ENCODE peak calls at places on chromosomes 16 and 17, in five cellular contexts. R is stimulated activated CD8-positive, alpha-beta memory T cell treated with anti-CD3 and anti-CD28 coated beads, Interleukin-7, amount 100 ng/mL, for 1 hour; Q is stimulated activated CD4-positive, alpha-beta T cell treated with anti-CD3 and anti-CD28 coated beads, TNF-alpha, amount 100 ng/mL, for 24 hours; M is anterior cingulate cortex; G is NCI-H460. Z is an unnamed sample.

GRCh38 chr16:68668266-68668665 is 23.2 kb downstream of the CDH3 start:
- DNase-seq in Q (no peak), G (no peak), R (no peak), M (no peak), Z (no peak)

GRCh38 chr17:57463103-57463885 is 207.0 kb downstream of the MSI2 start:
- DNase-seq in R (no peak), G (no peak), Q (peak), M (no peak), Z (no peak)

GRCh38 chr16:25256821-25257503 is 683 bp downstream of the ZKSCAN2 start:
- DNase-seq in R (no peak), M (no peak), Q (no peak), G (no peak), Z (no peak)

GRCh38 chr16:30761427-30761927 is 385 bp downstream of the CFAP119 start:
- DNase-seq in M (no peak), G (no peak), Q (peak), R (no peak), Z (no peak)

GRCh38 chr16:1706386-1707192 is 594 bp downstream of the MAPK8IP3 start:
- DNase-seq in G (no peak), R (no peak), Q (peak), M (no peak), Z (no peak)

GRCh38 chr17:53719229-53719628 is 103.5 kb upstream of the KIF2B start:
- DNase-seq in G (no peak), Q (no peak), R (no peak), M (no peak), Z (no peak)

GRCh38 chr16:88995194-88995593 is 18.2 kb upstream of the CBFA2T3 start:
- DNase-seq in Q (no peak), G (no peak), M (no peak), R (no peak), Z (no peak)

GRCh38 chr16:4748682-4749411 is 14.5 kb downstream of the DNAAF8 start:
- DNase-seq in G (no peak), M (no peak), Q (no peak), R (no peak), Z (no peak)

GRCh38 chr17:39196191-39196819 is 1.2 kb downstream of the CACNB1 start:
- DNase-seq in G (no peak), M (no peak), R (no peak), Q (no peak), Z (no peak)

GRCh38 chr17:74477411-74477810 is 11.0 kb downstream of the CD300A start:
- DNase-seq in M (no peak), Q (no peak), G (no peak), R (no peak), Z (no peak)

GRCh38 chr17:44061446-44061845 is 5.0 kb downstream of the LSM12 start:
- DNase-seq in M (no peak), R (no peak), Q (no peak), G (no peak), Z (no peak)

GRCh38 chr16:54934536-54935410 is 4.1 kb downstream of the IRX5 start:
- DNase-seq in G (no peak), Q (no peak), M (no peak), R (no peak), Z (no peak)

GRCh38 chr16:27305839-27306442 is 7.8 kb upstream of the IL4R start:
- DNase-seq in G (no peak), Q (no peak), R (no peak), M (no peak), Z (no peak)

Z was measured in SK-N-MC.